ENCODE peak calls at places on chromosome 6, in nine cellular contexts. P is lung, G is GM13977, Q is endothelial cell, E is thoracic aorta, I is RWPE1, O is uterus, M is mesothelial cell of epicardium, W is heart left ventricle. A is an unnamed sample.

GRCh38 chr6:25369450-25370086 is 90.4 kb downstream of the CARMIL1 start:
- DNase-seq in P (no peak), G (no peak), Q (no peak), E (no peak), I (no peak), O (no peak), M (no peak), W (peak; percentile 28), A (peak; percentile 51)

GRCh38 chr6:162085561-162085960 is 642.0 kb downstream of the PRKN start:
- DNase-seq in P (no peak), G (no peak), Q (no peak), E (no peak), I (no peak), O (no peak), M (no peak), W (no peak), A (no peak)

GRCh38 chr6:162151050-162151658 is 576.4 kb downstream of the PRKN start:
- DNase-seq in P (no peak), G (no peak), Q (no peak), E (no peak), I (no peak), O (no peak), M (no peak), W (no peak), A (no peak)

GRCh38 chr6:2148748-2149147 is 96.7 kb downstream of the GMDS start:
- DNase-seq in P (no peak), G (no peak), Q (no peak), E (no peak), I (no peak), O (no peak), M (no peak), W (no peak), A (no peak)

GRCh38 chr6:52985228-52985627 is 9.9 kb downstream of the GSTA4 start:
- DNase-seq in P (no peak), G (no peak), Q (no peak), E (no peak), I (no peak), O (no peak), M (no peak), W (no peak), A (no peak)

GRCh38 chr6:126720326-126720725 is 380.4 kb downstream of the CENPW start:
- DNase-seq in P (no peak), G (no peak), Q (no peak), E (no peak), I (no peak), O (no peak), M (no peak), W (no peak), A (no peak)

GRCh38 chr6:15551798-15552197 is 111.0 kb downstream of the DTNBP1 start:
- DNase-seq in P (no peak), G (no peak), Q (peak; percentile 68), E (no peak), I (no peak), O (no peak), M (no peak), W (peak; percentile 28), A (no peak)

GRCh38 chr6:17813561-17813960 is 106.8 kb upstream of the NUP153 start:
- DNase-seq in P (no peak), G (no peak), Q (no peak), E (no peak), I (no peak), O (no peak), M (no peak), W (no peak), A (no peak)

GRCh38 chr6:128204621-128205020 is 303.8 kb upstream of the THEMIS start:
- DNase-seq in P (no peak), G (no peak), Q (no peak), E (no peak), I (no peak), O (no peak), M (no peak), W (no peak), A (no peak)

GRCh38 chr6:150877928-150878327 is 12.4 kb downstream of the MTHFD1L start:
- DNase-seq in P (no peak), G (no peak), Q (no peak), E (no peak), I (no peak), O (no peak), M (no peak), W (no peak), A (no peak)

GRCh38 chr6:160427312-160428068 is 79.3 kb downstream of the SLC22A3 start:
- DNase-seq in P (no peak), G (no peak), Q (no peak), E (no peak), I (no peak), O (no peak), M (no peak), W (no peak), A (no peak)

GRCh38 chr6:41970436-41970846 is 28.8 kb upstream of the CCND3 start:
- DNase-seq in P (peak; percentile 31), G (no peak), Q (no peak), E (no peak), I (peak; percentile 31), O (no peak), M (no peak), W (no peak), A (peak; percentile 80)

GRCh38 chr6:93419304-93420162 is at the start of gene EPHA7:
- DNase-seq in P (peak; percentile 88), G (peak; percentile 91), Q (peak; percentile 99), E (peak; percentile 53), I (peak; percentile 96), O (peak; percentile 93), M (peak; percentile 97), W (peak; percentile 90), A (peak; percentile 46)

GRCh38 chr6:83536034-83536646 is 23.8 kb downstream of the PRSS35 start:
- DNase-seq in P (no peak), G (peak; percentile 39), Q (peak; percentile 65), E (no peak), I (no peak), O (no peak), M (peak; percentile 50), W (no peak), A (peak; percentile 71)

GRCh38 chr6:148423133-148423532 is 80.5 kb downstream of the SASH1 start:
- DNase-seq in P (no peak), G (no peak), Q (no peak), E (no peak), I (no peak), O (no peak), M (no peak), W (no peak), A (no peak)

GRCh38 chr6:50185006-50185405 is 135.3 kb upstream of the DEFB112 start:
- DNase-seq in P (no peak), G (no peak), Q (peak; percentile 28), E (no peak), I (no peak), O (no peak), M (no peak), W (no peak), A (no peak)

GRCh38 chr6:41200901-41201783 is at the start of gene TREML2:
- DNase-seq in P (no peak), G (peak; percentile 28), Q (no peak), E (no peak), I (no peak), O (no peak), M (no peak), W (no peak), A (peak; percentile 62)

GRCh38 chr6:125516644-125517043 is 214.9 kb upstream of the HDDC2 start:
- DNase-seq in P (no peak), G (no peak), Q (no peak), E (no peak), I (no peak), O (no peak), M (no peak), W (no peak), A (no peak)

DNA sequence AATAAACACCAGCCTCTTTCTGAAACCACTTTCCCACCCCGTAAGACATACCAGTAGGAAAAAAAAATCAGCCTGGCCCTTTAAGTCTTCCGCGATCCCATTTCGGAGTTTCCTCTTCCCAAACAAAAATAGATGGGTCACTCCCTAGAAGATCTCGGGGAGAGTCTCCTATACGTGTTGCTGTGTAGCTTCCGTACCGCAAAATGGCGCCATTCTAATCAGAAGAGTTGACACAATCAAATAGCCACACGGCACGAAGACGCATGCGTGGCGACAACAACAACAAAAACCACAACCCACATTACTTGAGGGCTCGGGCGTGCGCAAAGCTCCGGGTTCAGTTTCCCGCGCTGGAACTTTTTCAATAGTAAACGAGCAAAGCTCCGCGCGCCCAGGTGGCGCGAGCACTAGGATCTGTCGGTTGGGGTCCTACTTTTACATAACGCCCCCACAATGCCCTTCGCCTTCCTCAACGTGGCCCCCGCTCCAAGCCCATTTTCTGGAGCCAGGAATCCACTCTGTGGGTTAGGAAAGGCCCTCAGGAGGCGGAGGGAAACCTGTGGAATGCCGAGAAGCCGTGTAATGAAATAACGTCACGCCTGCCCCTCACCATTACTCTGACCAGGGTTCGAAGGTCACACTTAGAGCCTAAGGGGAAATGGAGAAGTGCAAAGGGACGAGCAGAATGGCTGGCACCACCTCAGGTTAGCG is at the start of gene GPANK1:
- DNase-seq in P (peak; percentile 91), G (peak; percentile 87), Q (peak; percentile 59), E (peak; percentile 86), I (peak; percentile 59), O (peak; percentile 93), M (peak; percentile 82), W (peak; percentile 92), A (peak; percentile 96)
- TF ChIP-seq CTCF in P (no peak), G (no peak), Q (no peak), E (no peak), I (no peak), O (no peak), M (no peak), W (no peak), A (no peak)

GRCh38 chr6:13251242-13251641 is 77.1 kb downstream of the TBC1D7 start:
- DNase-seq in P (no peak), G (no peak), Q (no peak), E (no peak), I (no peak), O (no peak), M (no peak), W (no peak), A (no peak)
- TF ChIP-seq CTCF in P (no peak), G (no peak), Q (no peak), E (no peak), I (no peak), O (no peak), M (no peak), W (no peak), A (no peak)

GRCh38 chr6:159125014-159125609 is 44.1 kb upstream of the FNDC1 start:
- DNase-seq in P (no peak), G (no peak), Q (no peak), E (no peak), I (no peak), O (no peak), M (no peak), W (no peak), A (no peak)
- TF ChIP-seq CTCF in P (no peak), G (no peak), Q (peak; percentile 22), E (no peak), I (peak; percentile 14), O (no peak), M (no peak), W (peak; percentile 26), A (peak; percentile 30)

DNA sequence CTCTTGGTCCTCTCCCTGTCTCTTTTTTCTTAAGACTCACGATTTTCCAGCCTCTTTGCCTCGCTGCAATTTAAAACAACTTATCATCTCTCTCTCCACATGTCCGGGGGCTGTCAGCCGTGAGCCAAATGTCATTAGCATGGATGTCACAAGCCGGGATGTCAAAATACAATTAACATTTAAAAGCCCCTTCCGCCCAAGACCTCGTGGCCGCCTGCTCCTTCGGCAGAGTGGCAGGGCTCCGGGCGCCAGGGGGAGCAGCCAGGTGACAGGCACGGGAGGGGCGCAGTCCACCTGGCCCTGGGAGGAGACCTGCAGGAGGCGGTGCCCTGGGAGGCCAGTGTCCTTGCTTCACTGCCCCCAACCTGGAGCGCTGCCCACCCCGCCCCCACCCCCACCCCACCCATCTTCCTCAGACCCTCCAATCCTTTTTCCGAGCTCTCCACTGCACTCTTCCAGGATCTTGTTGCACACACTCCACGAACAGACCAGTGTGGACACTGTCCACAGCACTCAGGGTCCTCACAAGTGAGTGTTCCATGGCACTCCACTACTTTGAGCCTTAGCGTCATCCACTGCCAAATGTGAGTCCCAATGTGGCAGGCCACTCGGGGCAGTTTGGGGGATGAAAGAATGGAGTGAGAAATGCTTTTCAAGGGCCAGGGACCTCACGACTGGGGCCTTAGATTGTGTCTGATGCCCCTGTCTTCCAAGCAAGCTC is 5.6 kb upstream of the GRM4 start:
- DNase-seq in P (no peak), G (no peak), Q (no peak), E (no peak), I (no peak), O (no peak), M (no peak), W (no peak), A (no peak)
- TF ChIP-seq CTCF in P (no peak), G (peak; percentile 19), Q (no peak), E (no peak), I (no peak), O (no peak), M (no peak), W (no peak), A (no peak)

A was measured in activated CD8-positive, alpha-beta T cell treated with anti-CD3 and anti-CD28 coated beads for 36 hours.